ENCODE peak calls at places on chromosome 4, in nine cellular contexts. M, I, P, C, E, S, L, Q and A are unnamed samples.

GRCh38 chr4:87046111-87046510 is 111.3 kb downstream of the AFF1 start:
- DNase-seq in Q (no peak), S (no peak), L (no peak), M (no peak), P (no peak), E (no peak), I (no peak), C (no peak), A (no peak)

GRCh38 chr4:121749225-121749624 is 15.7 kb downstream of the SMIM43 start:
- DNase-seq in M (no peak), E (no peak), P (no peak), S (no peak), C (no peak), L (no peak), Q (no peak), I (no peak), A (no peak)

GRCh38 chr4:28443786-28444412 is 1583.3 kb downstream of the STIM2 start:
- DNase-seq in L (no peak), P (no peak), E (no peak), I (no peak), M (no peak), C (peak), S (peak), Q (no peak), A (no peak)

GRCh38 chr4:37909690-37910486 is 19.0 kb downstream of the TBC1D1 start:
- DNase-seq in S (no peak), L (no peak), P (no peak), E (no peak), M (no peak), C (no peak), Q (no peak), I (no peak), A (no peak)

GRCh38 chr4:16883816-16884215 is 14.6 kb downstream of the LDB2 start:
- DNase-seq in Q (no peak), S (no peak), P (no peak), I (no peak), C (no peak), E (no peak), L (no peak), M (no peak), A (no peak)

GRCh38 chr4:80202784-80203553 is 5.7 kb downstream of the PRDM8 start:
- DNase-seq in P (no peak), L (no peak), E (no peak), M (no peak), S (no peak), I (peak), Q (peak), C (peak), A (no peak)

GRCh38 chr4:147607463-147607862 is 9.7 kb upstream of the TMEM184C start:
- DNase-seq in S (no peak), M (no peak), Q (no peak), E (no peak), I (no peak), P (no peak), L (peak), C (no peak), A (no peak)

GRCh38 chr4:75769044-75769443 is 44.7 kb downstream of the USO1 start:
- DNase-seq in M (no peak), C (no peak), Q (no peak), S (no peak), E (no peak), P (no peak), I (no peak), L (no peak), A (peak)

GRCh38 chr4:183164963-183165362 is 65.9 kb downstream of the WWC2 start:
- DNase-seq in I (no peak), C (no peak), L (no peak), P (no peak), S (no peak), M (no peak), E (no peak), Q (no peak), A (no peak)

GRCh38 chr4:73777612-73778011 is 37.2 kb downstream of the CXCL8 start:
- DNase-seq in Q (no peak), E (no peak), P (no peak), S (no peak), C (no peak), L (no peak), M (no peak), I (no peak), A (no peak)

GRCh38 chr4:143346208-143346607 is 9.5 kb downstream of the GAB1 start:
- DNase-seq in P (no peak), I (no peak), M (no peak), L (no peak), E (peak), C (no peak), Q (no peak), S (no peak), A (no peak)

GRCh38 chr4:21248336-21248735 is 548.1 kb downstream of the PACRGL start:
- DNase-seq in L (no peak), Q (no peak), C (no peak), P (no peak), I (no peak), S (no peak), E (no peak), M (no peak), A (no peak)

GRCh38 chr4:83115000-83115399 is 471 bp upstream of the PLAC8 start:
- DNase-seq in M (peak), C (no peak), Q (no peak), I (no peak), P (no peak), L (no peak), E (no peak), S (no peak), A (no peak)

GRCh38 chr4:6204871-6205583 is 4.7 kb upstream of the JAKMIP1 start:
- DNase-seq in M (no peak), L (no peak), C (no peak), S (no peak), E (no peak), P (no peak), Q (no peak), I (no peak), A (no peak)

GRCh38 chr4:95319169-95319568 is 229.6 kb downstream of the UNC5C start:
- DNase-seq in E (no peak), L (no peak), S (no peak), I (no peak), P (peak), C (no peak), M (no peak), Q (no peak), A (no peak)

GRCh38 chr4:48944659-48945290 is 38.2 kb upstream of the OCIAD2 start:
- DNase-seq in E (no peak), C (no peak), Q (peak), M (no peak), S (no peak), I (peak), L (no peak), P (peak), A (no peak)

GRCh38 chr4:30920043-30920442 is 199.9 kb downstream of the PCDH7 start:
- DNase-seq in M (no peak), C (no peak), I (no peak), P (no peak), Q (no peak), L (no peak), S (no peak), E (no peak), A (no peak)

GRCh38 chr4:1721666-1722550 is 587 bp downstream of the TACC3 start:
- DNase-seq in P (peak), I (no peak), M (no peak), C (no peak), S (no peak), E (no peak), Q (peak), L (no peak), A (no peak)

GRCh38 chr4:85039526-85039925 is 73.0 kb upstream of the WDFY3 start:
- DNase-seq in S (no peak), C (no peak), E (no peak), Q (no peak), P (no peak), I (no peak), M (no peak), L (no peak), A (peak)

GRCh38 chr4:145937021-145937861 is 1.4 kb downstream of the ZNF827 start:
- DNase-seq in L (peak), P (peak), C (peak), E (peak), S (no peak), I (peak), Q (peak), M (no peak), A (no peak)

GRCh38 chr4:110632506-110633357 is 9.9 kb upstream of the PITX2 start:
- DNase-seq in M (no peak), L (no peak), S (no peak), C (no peak), I (no peak), P (no peak), Q (no peak), E (no peak), A (no peak)
- H3K4me3 ChIP-seq in M (peak), L (peak), S (peak), C (peak), I (no peak), P (peak), Q (no peak), E (peak), A (no peak)

GRCh38 chr4:111847256-111848108 is 297.8 kb upstream of the FAM241A start:
- DNase-seq in S (no peak), Q (no peak), E (no peak), C (no peak), M (no peak), L (no peak), I (no peak), P (no peak), A (no peak)
- TF ChIP-seq CTCF in S (peak), Q (no peak), E (no peak), C (no peak), M (peak), L (no peak), I (no peak), P (peak), A (peak)

GRCh38 chr4:8534129-8534528 is 46.1 kb upstream of the GPR78 start:
- DNase-seq in S (no peak), Q (peak), C (peak), I (no peak), P (no peak), M (no peak), L (no peak), E (peak), A (no peak)
- H3K4me3 ChIP-seq in S (no peak), Q (no peak), C (no peak), I (no peak), P (no peak), M (peak), L (no peak), E (no peak), A (no peak)

DNA sequence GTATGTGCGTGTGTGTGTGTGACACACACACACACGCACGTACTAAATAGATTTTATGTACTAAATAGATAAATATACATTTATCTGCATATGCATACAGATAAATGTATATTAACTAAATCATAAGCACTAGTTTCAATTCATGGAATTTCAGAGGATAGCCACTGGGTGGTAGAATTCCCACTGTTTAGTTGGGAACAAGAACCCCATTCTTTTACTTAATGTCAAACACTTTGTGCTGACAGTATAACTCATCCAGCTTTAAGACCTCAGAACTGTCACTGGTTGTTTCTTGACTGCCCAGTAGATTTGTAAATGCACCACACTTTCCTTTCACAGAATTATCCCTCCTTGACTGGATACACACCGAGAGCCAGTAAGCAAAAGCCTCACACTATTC is 32.5 kb downstream of the PPARGC1A start:
- DNase-seq in L (no peak), I (no peak), C (no peak), S (no peak), E (no peak), Q (no peak), M (no peak), P (no peak), A (no peak)
- TF ChIP-seq CTCF in L (no peak), I (no peak), C (no peak), S (no peak), E (no peak), Q (peak), M (peak), P (peak), A (peak)

DNA sequence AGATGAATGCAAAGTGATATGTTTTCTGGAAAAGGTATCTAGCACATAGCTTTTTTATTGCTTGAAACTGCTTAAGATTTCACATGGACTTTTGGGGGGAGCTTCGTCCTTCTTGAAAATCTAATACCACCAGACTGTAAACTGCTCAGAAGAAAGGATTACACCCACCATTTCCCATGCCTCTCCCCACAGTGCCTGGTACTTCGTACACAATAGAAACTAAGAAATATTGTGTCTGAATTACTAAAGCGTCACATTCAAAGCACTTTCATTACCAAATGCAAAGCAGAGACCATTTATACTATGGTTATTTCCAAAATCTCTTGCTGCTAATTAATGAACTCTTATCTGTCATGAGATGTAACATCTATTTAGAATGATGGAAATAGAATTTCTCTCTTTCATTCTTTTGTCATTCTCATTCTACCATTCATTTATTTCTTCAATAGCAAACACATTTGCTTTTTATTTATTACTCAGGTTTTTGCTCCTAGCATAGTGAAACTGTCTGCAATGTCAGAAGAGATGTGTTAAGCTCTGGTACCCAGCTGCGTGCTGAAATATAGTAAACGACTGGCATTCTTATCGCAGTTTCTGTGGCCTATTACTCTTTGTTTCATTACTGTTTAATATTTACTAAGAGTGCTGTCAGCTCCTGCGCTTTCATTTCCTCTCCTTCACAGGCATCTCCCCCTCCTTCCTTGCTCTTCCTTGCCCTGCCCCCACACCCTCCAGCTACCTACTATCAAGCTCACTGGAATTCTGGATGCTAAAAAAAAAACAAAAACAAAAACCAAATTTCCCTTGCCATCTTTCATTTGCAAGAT is 51.4 kb upstream of the RAPGEF2 start:
- DNase-seq in Q (no peak), P (no peak), I (no peak), C (no peak), M (no peak), S (no peak), L (no peak), E (no peak), A (no peak)
- H3K4me3 ChIP-seq in Q (no peak), P (no peak), I (no peak), C (no peak), M (no peak), S (no peak), L (no peak), E (no peak), A (no peak)

GRCh38 chr4:90027565-90027964 is 99.6 kb upstream of the CCSER1 start:
- DNase-seq in M (no peak), C (no peak), Q (no peak), L (no peak), E (no peak), I (no peak), P (no peak), S (no peak), A (no peak)

GRCh38 chr4:90024519-90024918 is 102.7 kb upstream of the CCSER1 start:
- DNase-seq in I (no peak), C (no peak), L (no peak), M (no peak), E (no peak), S (no peak), Q (no peak), P (no peak), A (no peak)

GRCh38 chr4:90030202-90030601 is 97.0 kb upstream of the CCSER1 start:
- DNase-seq in L (no peak), Q (no peak), E (no peak), M (no peak), P (no peak), C (no peak), I (no peak), S (no peak), A (no peak)

GRCh38 chr4:90028460-90028859 is 98.7 kb upstream of the CCSER1 start:
- DNase-seq in S (no peak), Q (no peak), P (no peak), I (no peak), M (no peak), E (no peak), L (no peak), C (no peak), A (no peak)

GRCh38 chr4:90025248-90025647 is 101.9 kb upstream of the CCSER1 start:
- DNase-seq in E (no peak), C (no peak), L (no peak), M (no peak), Q (no peak), I (no peak), S (no peak), P (no peak), A (no peak)
- TF ChIP-seq CTCF in E (no peak), C (no peak), L (no peak), M (peak), Q (no peak), I (no peak), S (no peak), P (peak), A (no peak)

GRCh38 chr4:137510866-137511265 is 21.4 kb downstream of the PCDH18 start:
- DNase-seq in P (no peak), I (no peak), E (no peak), C (no peak), Q (no peak), M (peak), L (no peak), S (peak), A (peak)
- H3K4me3 ChIP-seq in P (no peak), I (no peak), E (no peak), C (no peak), Q (no peak), M (no peak), L (no peak), S (no peak), A (no peak)

GRCh38 chr4:140153744-140154571 is at the start of gene MAML3:
- DNase-seq in S (peak), P (peak), I (peak), Q (peak), E (peak), C (peak), M (peak), L (peak), A (peak)
- TF ChIP-seq CTCF in S (no peak), P (no peak), I (no peak), Q (no peak), E (no peak), C (no peak), M (no peak), L (peak), A (no peak)

GRCh38 chr4:77075869-77076801 is at the start of gene CCNI:
- DNase-seq in S (peak), I (peak), C (peak), L (peak), P (peak), E (peak), Q (peak), M (peak), A (peak)

GRCh38 chr4:77073981-77074865 is 1.6 kb downstream of the CCNI start:
- DNase-seq in M (no peak), Q (no peak), P (peak), C (no peak), I (no peak), S (no peak), E (no peak), L (no peak), A (no peak)

GRCh38 chr4:77074961-77075855 is 581 bp downstream of the CCNI start:
- DNase-seq in Q (peak), E (peak), P (peak), I (peak), L (peak), C (peak), M (no peak), S (no peak), A (no peak)

GRCh38 chr4:77073106-77073858 is 2.5 kb downstream of the CCNI start:
- DNase-seq in E (no peak), M (no peak), L (no peak), C (no peak), S (no peak), I (no peak), Q (no peak), P (no peak), A (no peak)

GRCh38 chr4:77072195-77072753 is 3.5 kb downstream of the CCNI start:
- DNase-seq in L (no peak), S (no peak), P (no peak), I (peak), E (peak), Q (no peak), C (no peak), M (no peak), A (no peak)
- H3K4me3 ChIP-seq in L (peak), S (peak), P (peak), I (no peak), E (no peak), Q (no peak), C (no peak), M (peak), A (no peak)